ENCODE peak calls at places on chromosomes 3 and 15, in nine cellular contexts. F, B, G, O, T, P, S, Y and W are unnamed samples.
A peak's percentile ranks its signal among the peaks of the same experiment; 100 is the strongest.

GRCh38 chr3:12875857-12876451 is 34.6 kb upstream of the RPL32 start:
- DNase-seq in F (peak; percentile 40), B (no peak), Y (no peak), G (peak; percentile 24), S (peak; percentile 72), T (no peak), O (no peak), P (peak; percentile 34), W (no peak)

GRCh38 chr3:48435774-48436476 is 4.0 kb downstream of the CCDC51 start:
- DNase-seq in O (peak; percentile 90), B (peak; percentile 74), T (peak; percentile 69), F (peak; percentile 52), G (peak; percentile 88), Y (peak; percentile 69), S (peak; percentile 95), P (peak; percentile 87), W (no peak)

GRCh38 chr3:51947215-51947900 is 5.2 kb downstream of the PARP3 start:
- DNase-seq in P (no peak), S (no peak), O (no peak), T (no peak), F (no peak), G (no peak), Y (no peak), B (no peak), W (no peak)

GRCh38 chr3:33831053-33831452 is 32.6 kb downstream of the PDCD6IP start:
- DNase-seq in T (no peak), G (no peak), B (no peak), P (peak; percentile 25), S (no peak), O (no peak), F (no peak), Y (no peak), W (no peak)

GRCh38 chr3:185297867-185298266 is 44.0 kb upstream of the EHHADH start:
- DNase-seq in S (no peak), G (no peak), O (no peak), T (no peak), P (no peak), F (no peak), B (no peak), Y (no peak), W (no peak)

GRCh38 chr3:75951941-75952340 is 166.6 kb upstream of the ZNF717 start:
- DNase-seq in G (no peak), T (no peak), Y (no peak), S (no peak), B (no peak), F (no peak), O (no peak), P (peak; percentile 10), W (no peak)

GRCh38 chr3:48267782-48268181 is 26.9 kb downstream of the ZNF589 start:
- DNase-seq in T (no peak), B (no peak), O (no peak), G (no peak), F (no peak), P (no peak), S (no peak), Y (no peak), W (no peak)

GRCh38 chr3:31370681-31371080 is 162.0 kb upstream of the STT3B start:
- DNase-seq in G (no peak), F (no peak), Y (no peak), P (peak; percentile 49), O (no peak), S (no peak), T (no peak), B (no peak), W (no peak)

GRCh38 chr15:52806284-52806655 is 16.1 kb upstream of the ONECUT1 start:
- DNase-seq in G (no peak), P (no peak), S (no peak), T (no peak), O (no peak), F (no peak), B (no peak), Y (no peak), W (no peak)

GRCh38 chr3:62922326-62922725 is 47.1 kb upstream of the CADPS start:
- DNase-seq in P (no peak), T (no peak), G (no peak), O (no peak), Y (no peak), F (no peak), S (no peak), B (no peak), W (no peak)

GRCh38 chr15:39273805-39274411 is 307.0 kb upstream of the THBS1 start:
- DNase-seq in T (no peak), G (no peak), Y (no peak), O (no peak), P (peak; percentile 9), S (no peak), F (peak; percentile 29), B (no peak), W (no peak)

GRCh38 chr3:17518189-17519059 is 224.0 kb downstream of the TBC1D5 start:
- DNase-seq in O (no peak), B (no peak), F (no peak), G (no peak), P (no peak), Y (no peak), S (no peak), T (no peak), W (no peak)

GRCh38 chr3:61901986-61902385 is 340.6 kb downstream of the PTPRG start:
- DNase-seq in P (no peak), O (no peak), T (no peak), B (no peak), F (peak; percentile 30), S (no peak), Y (no peak), G (no peak), W (no peak)

GRCh38 chr3:196712514-196713413 is 587 bp downstream of the PIGX start:
- DNase-seq in O (no peak), B (peak; percentile 47), F (no peak), T (peak; percentile 48), G (no peak), P (peak; percentile 37), S (no peak), Y (peak; percentile 16), W (no peak)

GRCh38 chr15:31343831-31344230 is 17.2 kb downstream of the KLF13 start:
- DNase-seq in Y (no peak), B (no peak), P (no peak), O (no peak), S (no peak), G (no peak), F (no peak), T (no peak), W (no peak)

GRCh38 chr3:183698318-183698731 is 728 bp downstream of the YEATS2 start:
- DNase-seq in G (peak; percentile 45), B (no peak), P (peak; percentile 35), O (peak; percentile 54), T (peak; percentile 11), Y (no peak), F (no peak), S (no peak), W (no peak)

GRCh38 chr15:100099976-100100375 is 241.8 kb downstream of the ADAMTS17 start:
- DNase-seq in T (no peak), S (no peak), G (no peak), Y (no peak), P (no peak), B (no peak), O (peak; percentile 29), F (no peak), W (no peak)

GRCh38 chr3:132088291-132088690 is 53.5 kb upstream of the CPNE4 start:
- DNase-seq in O (no peak), P (no peak), F (no peak), G (no peak), T (no peak), Y (no peak), S (no peak), B (no peak), W (no peak)

GRCh38 chr3:8506611-8507061 is 5.0 kb downstream of the LMCD1 start:
- DNase-seq in B (no peak), Y (no peak), F (no peak), P (peak; percentile 57), O (no peak), T (peak; percentile 89), G (no peak), S (no peak), W (no peak)

GRCh38 chr3:157311633-157312365 is 124.9 kb upstream of the PTX3 start:
- DNase-seq in B (no peak), S (no peak), F (no peak), O (no peak), P (no peak), G (no peak), T (peak; percentile 76), Y (no peak), W (no peak)

GRCh38 chr3:187276397-187277128 is 15.0 kb downstream of the MASP1 start:
- DNase-seq in Y (no peak), S (no peak), F (no peak), P (no peak), O (no peak), B (no peak), T (no peak), G (no peak), W (no peak)

GRCh38 chr15:63532307-63532744 is 27.9 kb downstream of the USP3 start:
- DNase-seq in T (no peak), B (no peak), Y (no peak), G (no peak), P (no peak), O (no peak), F (no peak), S (no peak), W (no peak)

GRCh38 chr3:72177075-72178050 is 392.4 kb upstream of the PROK2 start:
- DNase-seq in O (no peak), Y (peak; percentile 5), F (no peak), S (no peak), P (peak; percentile 42), T (no peak), G (peak; percentile 64), B (no peak), W (no peak)

GRCh38 chr3:169634618-169635236 is 28.8 kb downstream of the MECOM start:
- DNase-seq in B (no peak), O (no peak), G (no peak), T (peak; percentile 9), Y (no peak), S (no peak), P (no peak), F (no peak), W (no peak)

GRCh38 chr15:99177679-99178078 is 71.7 kb downstream of the TTC23 start:
- DNase-seq in T (no peak), P (no peak), G (no peak), S (no peak), F (no peak), O (no peak), B (no peak), Y (no peak), W (no peak)

GRCh38 chr3:133246119-133246518 is 153.7 kb upstream of the BFSP2 start:
- DNase-seq in G (no peak), B (no peak), T (no peak), P (no peak), S (no peak), O (no peak), F (no peak), Y (no peak), W (no peak)